ENCODE peak calls at places on chromosomes 11 and 22, in ten cellular contexts. B, F, K, W, M, P, J, R, Y and G are unnamed samples.

GRCh38 chr22:45565171-45565570 is 62.5 kb downstream of the FBLN1 start:
- DNase-seq in B (no peak), F (no peak), K (no peak), W (no peak), M (no peak), P (no peak), J (no peak), R (no peak), Y (no peak), G (no peak)

GRCh38 chr11:74905326-74905725 is 43.6 kb downstream of the XRRA1 start:
- DNase-seq in B (no peak), F (no peak), K (no peak), W (no peak), M (no peak), P (no peak), J (no peak), R (no peak), Y (peak; percentile 13), G (no peak)

GRCh38 chr22:23300476-23300875 is 120.2 kb downstream of the BCR start:
- DNase-seq in B (no peak), F (no peak), K (no peak), W (no peak), M (no peak), P (no peak), J (no peak), R (no peak), Y (no peak), G (no peak)

GRCh38 chr11:45847908-45848316 is 637 bp downstream of the CRY2 start:
- DNase-seq in B (peak; percentile 59), F (peak; percentile 85), K (peak; percentile 74), W (peak; percentile 57), M (peak; percentile 72), P (peak; percentile 50), J (peak; percentile 51), R (peak; percentile 70), Y (peak; percentile 64), G (peak; percentile 16)

GRCh38 chr11:77113382-77114088 is 10.9 kb downstream of the OMP start:
- DNase-seq in B (no peak), F (peak; percentile 86), K (no peak), W (peak; percentile 47), M (peak; percentile 52), P (no peak), J (no peak), R (peak; percentile 12), Y (peak; percentile 54), G (peak; percentile 29)

GRCh38 chr22:37907036-37907954 is 1.2 kb downstream of the MICALL1 start:
- DNase-seq in B (no peak), F (peak; percentile 35), K (no peak), W (peak; percentile 23), M (no peak), P (no peak), J (no peak), R (no peak), Y (peak; percentile 41), G (no peak)

GRCh38 chr11:100920571-100920970 is 209.0 kb downstream of the PGR start:
- DNase-seq in B (no peak), F (no peak), K (no peak), W (no peak), M (no peak), P (no peak), J (no peak), R (no peak), Y (no peak), G (no peak)

GRCh38 chr11:12007769-12008737 is at the start of gene DKK3:
- DNase-seq in B (no peak), F (peak; percentile 70), K (no peak), W (no peak), M (peak; percentile 8), P (no peak), J (peak; percentile 51), R (no peak), Y (peak; percentile 27), G (peak; percentile 17)

GRCh38 chr11:63768232-63769043 is at the start of gene ZFTA:
- DNase-seq in B (peak; percentile 96), F (peak; percentile 94), K (peak; percentile 83), W (peak; percentile 34), M (peak; percentile 71), P (peak; percentile 71), J (peak; percentile 93), R (peak; percentile 74), Y (peak; percentile 61), G (peak; percentile 83)

GRCh38 chr11:67482275-67482735 is 521 bp upstream of the AIP start:
- DNase-seq in B (no peak), F (no peak), K (no peak), W (no peak), M (no peak), P (peak; percentile 23), J (no peak), R (peak; percentile 44), Y (no peak), G (no peak)

GRCh38 chr11:27485930-27486773 is 13.6 kb upstream of the LGR4 start:
- DNase-seq in B (no peak), F (peak; percentile 81), K (no peak), W (peak; percentile 67), M (peak; percentile 47), P (peak; percentile 74), J (no peak), R (peak; percentile 60), Y (peak; percentile 81), G (peak; percentile 67)

GRCh38 chr11:20621679-20622078 is 22.3 kb downstream of the SLC6A5 start:
- DNase-seq in B (no peak), F (peak; percentile 55), K (no peak), W (no peak), M (no peak), P (no peak), J (no peak), R (no peak), Y (no peak), G (no peak)

GRCh38 chr11:125404811-125405481 is 91.1 kb downstream of the FEZ1 start:
- DNase-seq in B (peak; percentile 81), F (peak; percentile 84), K (peak; percentile 85), W (peak; percentile 33), M (peak; percentile 78), P (peak; percentile 61), J (peak; percentile 91), R (peak; percentile 53), Y (peak; percentile 55), G (peak; percentile 88)
- TF ChIP-seq CTCF in B (peak; percentile 92), F (peak; percentile 74), K (peak; percentile 95), W (peak; percentile 81), M (peak; percentile 81), P (peak; percentile 95), J (peak; percentile 93), R (peak; percentile 98), Y (peak; percentile 90), G (peak; percentile 96)

DNA sequence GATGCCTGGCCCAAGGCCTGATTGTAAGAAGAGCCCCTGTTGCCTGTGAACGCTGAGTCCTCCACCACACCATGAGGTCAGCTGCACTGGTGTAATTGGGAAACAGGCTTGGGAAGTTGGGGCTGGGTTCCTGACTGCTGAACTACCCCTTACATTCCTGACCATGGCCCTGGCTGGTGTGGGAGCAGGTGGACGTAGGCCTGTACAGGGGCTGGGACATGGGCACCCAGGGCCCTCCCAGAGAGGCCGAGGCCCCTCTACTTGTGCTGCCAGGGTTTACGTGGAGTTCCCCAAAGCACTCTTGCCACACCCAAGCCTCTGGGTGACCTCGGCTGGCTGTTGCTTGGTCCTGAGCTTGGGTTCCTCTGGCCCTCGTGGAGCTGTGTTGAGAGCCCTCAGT is 5.4 kb downstream of the RELT start:
- DNase-seq in B (no peak), F (no peak), K (no peak), W (no peak), M (no peak), P (no peak), J (no peak), R (no peak), Y (no peak), G (no peak)
- TF ChIP-seq CTCF in B (no peak), F (no peak), K (no peak), W (no peak), M (no peak), P (no peak), J (no peak), R (no peak), Y (no peak), G (no peak)

DNA sequence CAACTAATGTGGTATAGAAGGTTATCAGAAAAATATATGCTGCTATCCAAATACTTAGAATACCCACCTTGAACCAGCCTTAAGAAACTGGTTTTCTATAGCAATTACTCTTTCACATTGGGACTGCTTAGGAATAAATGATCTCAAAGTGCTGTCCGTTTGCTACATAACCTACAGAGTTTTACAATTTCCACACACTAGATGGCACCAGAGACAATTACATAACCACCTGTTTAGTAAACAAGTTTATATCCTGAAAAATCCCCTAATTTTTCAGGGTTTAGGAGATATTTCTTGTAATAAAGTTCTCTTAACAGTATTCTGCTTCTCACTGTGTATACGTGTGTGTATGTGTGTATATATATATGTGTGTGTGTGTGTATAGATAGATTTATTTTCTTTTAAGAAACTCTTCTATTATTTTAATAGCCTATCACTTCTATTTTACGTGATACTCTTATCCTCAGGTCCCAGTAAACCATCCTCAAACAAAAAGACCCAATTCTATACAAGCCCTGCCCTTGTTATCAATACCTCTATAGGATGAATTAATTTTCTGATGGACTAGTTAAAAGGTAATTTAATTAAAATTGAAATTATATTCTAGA is 6.7 kb upstream of the OR5I1 start:
- DNase-seq in B (no peak), F (peak; percentile 84), K (no peak), W (peak; percentile 43), M (no peak), P (no peak), J (no peak), R (peak; percentile 53), Y (peak; percentile 51), G (no peak)
- TF ChIP-seq CTCF in B (peak; percentile 14), F (peak; percentile 78), K (peak; percentile 36), W (peak; percentile 37), M (peak; percentile 37), P (peak; percentile 39), J (peak; percentile 51), R (peak; percentile 37), Y (peak; percentile 43), G (peak; percentile 82)

DNA sequence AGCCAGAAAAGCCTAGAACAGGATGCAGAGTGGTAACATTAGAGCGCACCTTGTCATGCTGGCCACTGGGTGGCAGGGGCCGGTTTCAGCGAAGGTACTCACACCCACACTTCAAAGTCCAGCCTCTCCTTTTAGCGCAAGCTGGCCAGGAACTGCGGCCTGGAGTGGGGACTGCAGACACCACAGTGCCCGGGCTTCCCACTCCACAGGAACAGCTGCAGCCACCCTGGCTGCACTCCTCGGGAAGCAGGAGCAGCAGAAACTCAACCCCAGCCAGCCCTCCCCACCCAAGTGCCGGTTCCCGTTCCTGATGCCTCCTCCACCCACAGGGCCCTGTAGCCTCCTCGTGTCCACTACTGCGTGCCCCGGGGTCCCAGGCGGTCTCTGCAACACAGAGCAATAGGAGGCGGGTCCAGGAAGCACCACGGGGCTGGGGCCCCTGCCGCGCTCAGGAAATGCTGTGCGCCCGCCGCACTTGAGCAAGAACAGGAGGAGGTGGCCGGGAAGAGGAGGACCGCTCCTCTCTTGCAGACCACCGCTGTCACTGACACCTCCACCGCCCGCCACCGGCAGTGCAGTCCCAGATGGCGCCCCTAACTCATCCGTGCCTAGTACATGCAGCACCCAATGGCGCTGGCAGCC is 2.2 kb downstream of the RFPL2 start:
- DNase-seq in B (no peak), F (peak; percentile 84), K (peak; percentile 83), W (peak; percentile 26), M (peak; percentile 39), P (peak; percentile 71), J (no peak), R (peak; percentile 35), Y (peak; percentile 41), G (peak; percentile 29)
- TF ChIP-seq CTCF in B (peak; percentile 49), F (peak; percentile 57), K (peak; percentile 55), W (peak; percentile 50), M (peak; percentile 41), P (peak; percentile 46), J (peak; percentile 61), R (peak; percentile 47), Y (peak; percentile 46), G (peak; percentile 68)